ENCODE peak calls at places on chromosomes 1 and 21, in ten cellular contexts. N is ovary, P is Peyer's patch, Q is HepG2, B is prostate gland, Z is IMR-90, D is H54, Y is K562, W is transverse colon, X is body of pancreas. E is an unnamed sample.

GRCh38 chr1:160189649-160190625 is at the start of gene CASQ1:
- DNase-seq in P (no peak), X (peak), N (peak), Q (no peak), Y (no peak), Z (peak), B (peak), D (peak), W (peak), E (no peak)

GRCh38 chr1:203069028-203069804 is 16.6 kb downstream of the MYOG start:
- DNase-seq in D (no peak), W (no peak), B (peak), X (no peak), Q (no peak), P (no peak), Y (no peak), Z (no peak), N (no peak), E (peak)

GRCh38 chr1:48073773-48074172 is 76.6 kb upstream of the TRABD2B start:
- DNase-seq in B (no peak), Y (no peak), P (no peak), N (no peak), X (no peak), Z (no peak), W (no peak), D (no peak), Q (no peak), E (no peak)

GRCh38 chr1:31736675-31737074 is 27.5 kb downstream of the ADGRB2 start:
- DNase-seq in D (no peak), P (peak), B (peak), Y (no peak), Q (no peak), Z (no peak), X (peak), N (no peak), W (peak), E (no peak)

GRCh38 chr1:57966751-57967406 is 543.0 kb upstream of the DAB1 start:
- DNase-seq in Q (no peak), D (no peak), Y (no peak), Z (no peak), B (no peak), N (no peak), W (no peak), P (no peak), X (no peak), E (peak)

GRCh38 chr1:44251989-44252625 is 38.8 kb downstream of the DMAP1 start:
- DNase-seq in N (no peak), P (peak), X (no peak), Q (no peak), Y (no peak), D (no peak), B (no peak), W (no peak), Z (no peak), E (no peak)

GRCh38 chr1:21532496-21532895 is 23.3 kb downstream of the ALPL start:
- DNase-seq in X (no peak), B (no peak), P (no peak), Z (no peak), Q (no peak), W (peak), N (no peak), Y (no peak), D (no peak), E (no peak)

GRCh38 chr21:42306366-42307035 is 8.7 kb downstream of the TFF3 start:
- DNase-seq in P (peak), B (no peak), N (no peak), Q (no peak), W (no peak), D (no peak), X (no peak), Z (no peak), Y (no peak), E (no peak)

GRCh38 chr1:65820983-65821382 is 28.3 kb downstream of the PDE4B start:
- DNase-seq in D (peak), N (no peak), Z (peak), Y (no peak), X (no peak), Q (no peak), P (no peak), B (no peak), W (no peak), E (peak)

GRCh38 chr21:25956993-25957714 is 213.4 kb downstream of the APP start:
- DNase-seq in B (no peak), Z (peak), Q (no peak), P (no peak), W (no peak), X (no peak), N (no peak), Y (no peak), D (no peak), E (no peak)

DNA sequence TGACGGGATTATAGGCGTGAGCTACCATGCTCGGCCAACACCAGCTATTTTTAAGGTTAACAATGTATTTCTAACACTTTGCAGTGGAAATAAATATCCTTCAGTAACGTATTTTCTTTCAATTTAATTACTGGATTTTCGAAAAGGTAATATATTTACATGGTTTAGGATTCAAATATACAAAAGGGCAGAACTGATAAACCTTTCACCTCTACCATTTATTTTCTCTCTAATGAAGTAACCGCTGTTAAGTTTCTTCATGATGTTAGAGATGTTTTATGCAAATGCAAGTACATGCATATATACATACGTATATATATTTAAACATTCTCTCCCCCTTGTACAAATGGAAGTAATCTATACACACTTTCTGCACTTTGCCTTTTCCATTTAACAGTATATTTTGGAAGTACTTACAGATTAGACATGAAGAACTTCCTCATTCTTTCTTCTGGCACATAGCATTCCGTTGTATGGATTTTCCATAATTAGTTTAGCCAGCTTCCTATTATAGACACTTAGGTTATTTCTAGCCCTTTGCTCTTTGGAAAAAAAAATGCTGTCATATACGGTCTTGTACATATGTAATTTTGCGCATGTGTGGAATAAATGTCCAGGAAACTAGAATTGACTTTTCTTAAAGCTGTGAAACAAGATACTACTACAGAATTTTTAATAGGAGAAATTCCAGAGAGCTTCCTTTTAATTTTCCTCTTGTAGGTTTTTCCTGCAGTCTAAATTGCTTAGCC is 14.9 kb upstream of the HJV start:
- DNase-seq in N (no peak), P (no peak), X (no peak), B (no peak), W (no peak), Q (peak), Y (no peak), Z (no peak), D (no peak), E (no peak)
- TF ChIP-seq POLR2A in N (no peak), P (no peak), X (no peak), B (no peak), W (no peak), Q (no peak), Y (no peak), Z (no peak), D (no peak), E (no peak)

DNA sequence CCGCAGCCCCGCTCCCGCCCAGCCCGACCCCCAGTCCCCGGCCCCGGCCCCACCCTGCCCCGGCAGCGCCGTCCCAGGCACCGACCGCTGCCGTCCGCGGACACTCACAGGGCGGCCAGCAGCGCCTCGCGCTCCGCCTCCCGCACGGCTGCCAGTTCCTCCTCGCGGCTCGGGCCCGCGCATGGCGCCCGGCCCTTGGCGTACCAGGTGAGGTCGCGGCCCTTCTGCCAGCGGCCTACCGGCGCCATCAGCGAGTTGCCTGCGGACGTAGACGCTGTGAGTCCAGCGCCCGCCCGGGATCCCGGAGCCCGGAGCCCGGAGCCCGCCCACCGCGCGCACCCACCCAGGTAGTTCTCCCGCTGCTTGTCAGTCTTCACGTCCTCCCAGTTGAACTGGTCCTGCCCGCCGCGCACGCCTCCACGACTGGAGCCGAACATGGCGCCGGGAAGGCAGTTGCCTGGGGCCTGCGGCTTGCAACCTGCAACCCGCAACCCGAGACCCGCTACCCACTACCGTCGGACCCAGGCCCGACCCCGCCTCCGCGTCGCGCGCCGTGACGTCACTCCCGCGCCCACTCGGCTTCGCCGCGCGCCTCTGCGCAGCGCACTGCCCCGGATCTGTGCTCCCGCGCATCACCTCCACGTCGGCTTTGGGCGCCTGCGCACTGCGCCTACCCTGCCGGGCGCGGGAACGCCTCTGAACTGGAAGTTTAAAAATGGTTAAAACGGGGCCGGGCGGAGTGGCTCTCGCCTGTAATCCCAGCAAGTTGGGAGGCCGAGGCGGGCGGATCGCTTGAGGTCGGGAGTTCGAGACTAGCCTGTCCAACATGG is at the start of gene C1orf35:
- DNase-seq in N (peak), Z (peak), Q (peak), D (peak), P (peak), W (peak), Y (peak), B (peak), X (peak), E (peak)
- TF ChIP-seq POLR2A in N (peak), Z (no peak), Q (peak), D (peak), P (peak), W (peak), Y (peak), B (peak), X (peak), E (peak)

DNA sequence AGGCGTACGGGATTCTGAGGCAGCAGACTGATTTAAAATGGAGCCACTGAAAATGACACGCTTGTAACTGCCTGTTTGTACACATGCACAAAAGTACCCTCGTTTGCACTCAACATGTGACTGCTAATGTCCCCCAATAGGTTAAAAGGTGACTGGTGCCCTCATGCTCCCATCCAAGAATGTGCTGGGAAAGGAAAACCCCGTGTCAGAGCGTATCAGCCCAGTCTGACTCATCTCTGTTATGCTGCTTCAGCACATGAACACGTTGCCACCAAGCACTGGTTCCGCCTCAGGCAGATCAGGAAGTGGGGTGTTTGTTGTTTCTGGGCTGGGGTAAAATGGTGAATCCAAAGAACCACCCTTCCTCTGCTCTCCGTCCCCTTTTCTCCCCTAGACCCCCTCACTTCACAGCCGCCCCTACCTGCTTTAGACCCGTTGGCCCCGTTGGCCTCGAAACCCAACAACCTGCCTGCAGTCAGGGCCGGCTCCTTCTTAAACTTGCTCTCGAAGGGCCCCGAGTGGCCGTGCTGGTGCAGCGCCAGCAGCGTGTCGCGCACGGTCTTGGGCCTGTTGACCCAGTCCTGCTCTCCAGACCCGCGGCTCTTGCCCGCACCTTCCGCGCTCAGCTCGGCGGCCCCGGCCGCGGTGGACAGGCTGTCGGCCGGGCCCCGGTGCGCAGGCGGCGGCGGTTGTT is 1.8 kb downstream of the IRF2BP2 start:
- DNase-seq in B (peak), D (peak), X (peak), W (peak), N (peak), P (peak), Q (peak), Y (peak), Z (peak), E (peak)
- TF ChIP-seq POLR2A in B (peak), D (no peak), X (peak), W (peak), N (peak), P (peak), Q (peak), Y (peak), Z (peak), E (peak)

GRCh38 chr1:156659994-156660751 is 17.0 kb downstream of the NES start:
- DNase-seq in N (peak), D (peak), W (peak), X (peak), P (peak), B (peak), Y (peak), Z (peak), Q (peak), E (peak)
- TF ChIP-seq POLR2A in N (peak), D (no peak), W (peak), X (no peak), P (peak), B (no peak), Y (peak), Z (no peak), Q (peak), E (no peak)

DNA sequence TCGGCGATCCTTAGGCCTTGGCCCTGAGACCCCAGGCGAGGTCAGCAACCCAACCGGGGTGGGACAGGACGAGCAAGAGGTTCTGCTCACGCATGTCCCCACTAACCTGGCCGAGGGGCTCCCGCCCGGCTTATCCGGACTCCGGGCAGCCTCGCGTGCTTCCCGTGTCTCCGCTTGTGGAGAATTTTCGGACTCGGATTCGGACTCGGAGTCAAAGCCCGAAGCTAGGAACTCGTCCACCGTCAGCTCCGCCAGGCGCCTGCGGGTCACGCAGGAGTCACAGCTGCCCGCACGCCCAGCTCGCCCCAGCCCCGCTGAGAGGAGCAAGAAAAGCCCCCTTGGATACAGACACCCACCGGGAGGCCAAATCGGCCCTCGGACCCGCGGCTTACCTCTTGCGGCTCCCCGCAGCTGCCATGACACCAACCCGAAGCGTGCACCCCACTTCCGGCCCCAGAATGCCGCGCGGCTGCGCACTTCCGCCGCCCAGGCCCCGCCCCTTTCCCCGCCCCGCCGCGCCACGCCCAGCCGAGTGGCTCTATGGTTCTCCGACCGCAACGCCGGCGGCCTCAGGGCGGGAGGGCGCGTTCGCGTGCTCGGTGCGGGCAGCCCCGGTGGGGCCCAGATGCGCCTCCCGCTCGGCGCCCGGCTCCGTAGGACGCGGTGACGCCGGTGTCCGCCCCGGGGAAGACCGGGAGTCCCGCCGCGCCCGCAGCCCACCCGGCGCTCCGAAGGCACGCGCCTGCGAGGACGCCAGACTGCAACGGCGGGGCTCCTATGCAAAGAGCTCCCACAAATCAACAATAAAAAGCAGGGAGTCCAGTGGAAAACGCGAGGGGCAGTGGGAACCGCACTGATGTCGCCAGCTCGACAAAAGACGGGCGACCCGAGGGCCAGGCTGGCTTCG is at the start of gene NOC2L:
- DNase-seq in Y (peak), X (peak), W (peak), B (peak), P (peak), D (no peak), N (peak), Q (peak), Z (peak), E (peak)
- TF ChIP-seq POLR2A in Y (peak), X (peak), W (no peak), B (no peak), P (peak), D (peak), N (peak), Q (peak), Z (peak), E (peak)

GRCh38 chr1:3852711-3853498 is 4.1 kb downstream of the CEP104 start:
- DNase-seq in N (no peak), Y (no peak), Q (no peak), W (no peak), P (no peak), X (no peak), B (no peak), D (no peak), Z (no peak), E (no peak)

GRCh38 chr1:3858231-3858981 is 1.1 kb downstream of the DFFB start:
- DNase-seq in P (peak), X (peak), Q (peak), Y (peak), N (no peak), Z (peak), B (no peak), W (peak), D (no peak), E (peak)

GRCh38 chr1:3852091-3852490 is 4.9 kb downstream of the CEP104 start:
- DNase-seq in P (no peak), D (no peak), X (no peak), Z (no peak), Y (no peak), W (no peak), B (no peak), N (no peak), Q (no peak), E (no peak)

GRCh38 chr1:3857791-3858129 is 484 bp downstream of the DFFB start:
- DNase-seq in Y (no peak), W (no peak), D (no peak), X (no peak), P (no peak), N (no peak), B (no peak), Z (no peak), Q (no peak), E (no peak)

GRCh38 chr1:3856923-3857790 is at the start of the genes CEP104 and DFFB:
- DNase-seq in D (peak), P (peak), N (peak), Z (peak), B (peak), X (peak), Q (peak), Y (peak), W (peak), E (peak)
- TF ChIP-seq POLR2A in D (peak), P (peak), N (no peak), Z (no peak), B (peak), X (peak), Q (peak), Y (peak), W (peak), E (peak)

GRCh38 chr1:193104906-193105820 is at the start of gene GLRX2:
- DNase-seq in D (peak), Y (peak), X (peak), Q (peak), N (peak), Z (peak), B (peak), W (peak), P (peak), E (peak)
- TF ChIP-seq POLR2A in D (peak), Y (peak), X (peak), Q (peak), N (peak), Z (peak), B (peak), W (peak), P (peak), E (peak)

DNA sequence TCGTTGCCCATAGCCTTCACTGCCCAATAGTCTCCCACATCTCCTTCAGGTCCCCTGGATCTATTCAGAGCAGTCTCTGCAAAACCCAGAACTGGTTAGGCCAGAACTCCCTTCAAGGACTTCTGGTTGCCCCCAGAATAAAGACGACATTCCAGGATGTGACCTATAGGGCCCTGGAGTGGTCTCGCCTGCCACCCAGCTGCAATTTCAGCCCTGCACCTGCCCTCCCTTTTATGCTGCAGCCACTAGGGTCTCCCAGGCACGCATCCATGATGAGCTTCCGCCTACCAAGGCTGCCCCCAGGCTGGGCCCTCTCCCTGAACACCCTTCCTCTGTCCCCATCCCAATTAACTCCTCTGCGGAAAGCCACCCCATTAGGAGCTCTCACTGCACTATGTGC is 7.2 kb upstream of the TSPEAR start:
- DNase-seq in Y (no peak), P (peak), N (no peak), X (no peak), B (no peak), Z (no peak), Q (no peak), W (no peak), D (no peak), E (no peak)
- TF ChIP-seq POLR2A in Y (no peak), P (no peak), N (no peak), X (no peak), B (no peak), Z (no peak), Q (no peak), W (no peak), D (no peak), E (no peak)

DNA sequence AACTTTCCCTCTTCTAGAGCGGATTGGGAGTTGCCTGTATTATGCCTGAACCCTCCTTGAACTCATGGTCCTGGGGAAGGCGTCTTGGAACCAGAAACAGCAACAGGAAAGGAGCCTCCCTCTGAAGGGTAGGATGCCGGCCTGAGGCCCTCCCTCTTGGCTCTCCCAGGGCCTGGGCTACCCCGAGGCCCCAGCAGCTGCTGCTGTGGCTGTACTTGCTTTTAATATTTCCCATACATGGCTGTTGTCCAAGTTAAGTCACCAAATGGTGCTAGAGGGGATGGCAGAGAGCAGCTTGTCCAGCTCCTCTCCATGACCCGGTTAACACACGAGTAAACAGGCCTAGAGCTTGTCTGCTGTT is 10.5 kb downstream of the CHRNB2 start:
- DNase-seq in Y (no peak), X (no peak), Z (no peak), N (peak), W (no peak), B (no peak), Q (no peak), D (no peak), P (no peak), E (no peak)
- TF ChIP-seq POLR2A in Y (peak), X (no peak), Z (no peak), N (no peak), W (no peak), B (no peak), Q (no peak), D (no peak), P (no peak), E (no peak)